ENCODE peak calls at places on chromosome 1, in ten cellular contexts. U is NCI-H748 treated with DMSO at 0.1 percent for 48 hours; J is GM12865; L is substantia nigra; Y is SHP77; F is NCI-H2029; V is activated T-cell treated with anti-CD3 and anti-CD28 coated beads, Interleukin-2, amount 50 U/mL, for 72 hours; W is astrocyte of the hippocampus; D is astrocyte; R is tibial nerve. B is an unnamed sample.

GRCh38 chr1:10867138-10867721 is 70.8 kb upstream of the CASZ1 start:
- DNase-seq in Y (peak), U (peak), V (peak), W (peak), J (peak), D (no peak), R (peak), L (peak), F (peak), B (peak)

GRCh38 chr1:221611930-221612777 is 129.7 kb downstream of the DUSP10 start:
- DNase-seq in W (peak), Y (peak), L (no peak), F (peak), U (no peak), D (peak), R (peak), J (no peak), V (no peak), B (no peak)

GRCh38 chr1:3217096-3217724 is 148.2 kb downstream of the PRDM16 start:
- DNase-seq in U (no peak), L (no peak), F (no peak), V (no peak), Y (no peak), D (peak), W (peak), R (no peak), J (no peak), B (no peak)

GRCh38 chr1:110336300-110337039 is 2.7 kb upstream of the RBM15 start:
- DNase-seq in W (peak), J (no peak), D (no peak), Y (no peak), V (no peak), U (no peak), L (no peak), F (no peak), R (no peak), B (no peak)

GRCh38 chr1:222777977-222778376 is 36.9 kb upstream of the DISP1 start:
- DNase-seq in L (no peak), F (peak), J (no peak), U (peak), W (no peak), D (no peak), R (peak), Y (peak), V (no peak), B (no peak)

GRCh38 chr1:245715291-245715701 is 560.5 kb downstream of the KIF26B start:
- DNase-seq in J (no peak), W (peak), U (no peak), F (no peak), Y (no peak), V (no peak), L (no peak), R (no peak), D (peak), B (no peak)

GRCh38 chr1:12230549-12231275 is 882 bp downstream of the VPS13D start:
- DNase-seq in J (no peak), L (no peak), W (peak), F (no peak), D (no peak), V (peak), R (no peak), U (no peak), Y (no peak), B (no peak)

GRCh38 chr1:198019126-198019525 is 102.0 kb downstream of the LHX9 start:
- DNase-seq in F (no peak), D (no peak), U (no peak), W (no peak), J (no peak), R (no peak), Y (no peak), L (no peak), V (no peak), B (no peak)

GRCh38 chr1:176692988-176693696 is 230.2 kb downstream of the PAPPA2 start:
- DNase-seq in V (no peak), W (no peak), Y (no peak), J (no peak), L (no peak), D (no peak), U (no peak), R (no peak), F (no peak), B (no peak)

GRCh38 chr1:73144321-73144720 is 862.0 kb upstream of the NEGR1 start:
- DNase-seq in W (no peak), U (no peak), F (no peak), J (no peak), V (no peak), R (no peak), D (no peak), Y (no peak), L (no peak), B (no peak)

GRCh38 chr1:32204943-32205361 is 519 bp upstream of the IQCC start:
- DNase-seq in F (no peak), W (no peak), U (peak), V (no peak), R (no peak), L (no peak), D (no peak), J (no peak), Y (no peak), B (no peak)

GRCh38 chr1:10251325-10252103 is 41.1 kb downstream of the KIF1B start:
- DNase-seq in J (no peak), U (no peak), L (no peak), R (no peak), F (no peak), V (no peak), D (peak), W (no peak), Y (no peak), B (no peak)

GRCh38 chr1:70961374-70961773 is 86.2 kb downstream of the PTGER3 start:
- DNase-seq in R (no peak), W (no peak), L (no peak), F (no peak), J (no peak), U (no peak), D (no peak), Y (no peak), V (no peak), B (no peak)

GRCh38 chr1:14108356-14109275 is 408.6 kb downstream of the PRDM2 start:
- DNase-seq in L (no peak), J (no peak), Y (peak), R (no peak), D (peak), W (no peak), V (no peak), U (peak), F (peak), B (no peak)

GRCh38 chr1:25425098-25426085 is 4.8 kb upstream of the RHCE start:
- DNase-seq in R (no peak), L (no peak), J (peak), F (no peak), U (no peak), D (peak), Y (no peak), W (no peak), V (no peak), B (no peak)

GRCh38 chr1:156119503-156120209 is 5.1 kb downstream of the LMNA start:
- DNase-seq in J (peak), L (no peak), R (no peak), W (peak), U (no peak), Y (peak), F (no peak), D (peak), V (no peak), B (no peak)

GRCh38 chr1:179287946-179288345 is 5.7 kb upstream of the SOAT1 start:
- DNase-seq in F (no peak), Y (no peak), J (no peak), D (no peak), V (no peak), W (no peak), R (no peak), U (no peak), L (no peak), B (no peak)

GRCh38 chr1:84122780-84123382 is 21.2 kb upstream of the PRKACB start:
- DNase-seq in Y (peak), J (peak), L (peak), V (peak), W (peak), F (peak), D (peak), U (peak), R (peak), B (peak)

GRCh38 chr1:209791920-209792319 is 7.6 kb upstream of the C1orf74 start:
- DNase-seq in L (no peak), R (no peak), F (no peak), D (no peak), W (no peak), V (no peak), U (no peak), J (no peak), Y (no peak), B (no peak)

GRCh38 chr1:224504642-224505041 is 70.0 kb upstream of the WDR26 start:
- DNase-seq in Y (no peak), D (no peak), V (no peak), W (no peak), F (no peak), J (no peak), U (no peak), L (no peak), R (no peak), B (no peak)

GRCh38 chr1:118987431-118988185 is 535 bp downstream of the TBX15 start:
- DNase-seq in D (no peak), V (no peak), W (peak), L (no peak), J (no peak), Y (no peak), U (peak), F (peak), R (no peak), B (no peak)

GRCh38 chr1:95043141-95043980 is 29.4 kb downstream of the ALG14 start:
- DNase-seq in R (peak), Y (peak), L (peak), D (peak), F (peak), W (peak), J (peak), V (peak), U (peak), B (peak)

GRCh38 chr1:232108598-232108997 is 482.0 kb downstream of the DISC1 start:
- DNase-seq in U (no peak), J (no peak), L (no peak), R (no peak), W (no peak), V (no peak), F (no peak), D (no peak), Y (no peak), B (no peak)

GRCh38 chr1:152013664-152014237 is 20.1 kb upstream of the S100A10 start:
- DNase-seq in U (no peak), F (no peak), J (peak), D (peak), V (peak), W (peak), Y (no peak), R (no peak), L (no peak), B (peak)

GRCh38 chr1:11158720-11159321 is 30.3 kb upstream of the ANGPTL7 start:
- DNase-seq in U (no peak), L (no peak), R (no peak), Y (no peak), V (no peak), J (no peak), F (no peak), D (peak), W (peak), B (no peak)

GRCh38 chr1:219299420-219299819 is 125.7 kb downstream of the LYPLAL1 start:
- DNase-seq in W (peak), V (no peak), J (no peak), U (no peak), L (no peak), F (no peak), Y (no peak), R (no peak), D (peak), B (no peak)

GRCh38 chr1:246199086-246199485 is 308.0 kb downstream of the SMYD3 start:
- DNase-seq in Y (no peak), W (no peak), V (no peak), U (no peak), L (no peak), R (no peak), J (no peak), D (no peak), F (no peak), B (no peak)

GRCh38 chr1:7705048-7705907 is 65.8 kb upstream of the VAMP3 start:
- DNase-seq in L (peak), R (no peak), Y (no peak), W (peak), U (no peak), J (no peak), F (no peak), D (no peak), V (peak), B (no peak)